ENCODE peak calls at places on chromosomes 4 and X, in five cellular contexts. O is bronchial epithelial cell, X is prostate gland, Y is Peyer's patch, N is epithelial cell of esophagus. U is an unnamed sample.

GRCh38 chrX:313546-313945 is 5.0 kb downstream of the GTPBP6 start:
- DNase-seq in X (no peak), Y (no peak), N (no peak), O (no peak), U (no peak)

GRCh38 chr4:40182041-40182440 is 14.8 kb upstream of the RHOH start:
- DNase-seq in X (no peak), N (no peak), O (no peak), Y (no peak), U (no peak)

GRCh38 chr4:2843909-2844584 is 403 bp downstream of the ADD1 start:
- DNase-seq in N (peak; percentile 22), O (no peak), X (peak; percentile 53), Y (peak; percentile 65), U (peak; percentile 20)

GRCh38 chr4:86130160-86130933 is 229.5 kb downstream of the MAPK10 start:
- DNase-seq in N (no peak), Y (no peak), X (no peak), O (no peak), U (no peak)

GRCh38 chr4:133148690-133149363 is at the start of gene PCDH10:
- DNase-seq in O (peak; percentile 56), X (peak; percentile 86), N (peak; percentile 93), Y (peak; percentile 72), U (peak; percentile 93)

GRCh38 chrX:38095971-38096529 is 89.7 kb downstream of the SYTL5 start:
- DNase-seq in Y (no peak), N (peak; percentile 68), O (peak; percentile 71), X (no peak), U (peak; percentile 22)

GRCh38 chr4:25621027-25621930 is 34.4 kb upstream of the SLC34A2 start:
- DNase-seq in N (no peak), X (no peak), Y (no peak), O (no peak), U (no peak)

GRCh38 chr4:73869130-73870055 is at the start of gene CXCL1:
- DNase-seq in X (peak; percentile 13), O (peak; percentile 20), Y (peak; percentile 73), N (peak; percentile 36), U (peak; percentile 14)

GRCh38 chr4:147034372-147034771 is 88.7 kb upstream of the TTC29 start:
- DNase-seq in N (no peak), O (no peak), X (no peak), Y (no peak), U (no peak)

GRCh38 chr4:22240814-22241213 is 275.1 kb downstream of the ADGRA3 start:
- DNase-seq in O (no peak), N (no peak), Y (no peak), X (no peak), U (no peak)

GRCh38 chr4:87856816-87857215 is 24.0 kb downstream of the MEPE start:
- DNase-seq in X (no peak), Y (no peak), N (no peak), O (peak; percentile 17), U (no peak)

GRCh38 chr4:169383724-169384123 is 113.0 kb upstream of the SH3RF1 start:
- DNase-seq in N (peak; percentile 72), O (peak; percentile 81), Y (no peak), X (no peak), U (peak; percentile 55)

GRCh38 chr4:15106417-15106816 is 104.1 kb downstream of the CPEB2 start:
- DNase-seq in O (no peak), Y (peak; percentile 68), X (no peak), N (no peak), U (no peak)

GRCh38 chr4:87058272-87059073 is 123.7 kb downstream of the AFF1 start:
- DNase-seq in X (no peak), Y (no peak), N (peak; percentile 69), O (peak; percentile 73), U (peak; percentile 28)

GRCh38 chr4:138030375-138030774 is 211.8 kb downstream of the SLC7A11 start:
- DNase-seq in N (no peak), Y (no peak), X (no peak), O (no peak), U (no peak)

GRCh38 chr4:136742330-136742729 is 790.0 kb downstream of the PCDH18 start:
- DNase-seq in N (peak; percentile 4), O (no peak), Y (no peak), X (no peak), U (no peak)

GRCh38 chr4:56055027-56055976 is 106.6 kb downstream of the CEP135 start:
- DNase-seq in N (no peak), O (no peak), Y (no peak), X (no peak), U (no peak)

GRCh38 chr4:173413043-173413442 is 14.1 kb upstream of the SCRG1 start:
- DNase-seq in N (peak; percentile 22), Y (no peak), O (no peak), X (no peak), U (no peak)

GRCh38 chr4:2793578-2793919 is 664 bp downstream of the SH3BP2 start:
- DNase-seq in X (no peak), N (peak; percentile 67), Y (peak; percentile 59), O (peak; percentile 60), U (no peak)

GRCh38 chrX:11437642-11438379 is 144.6 kb downstream of the AMELX start:
- DNase-seq in X (no peak), N (peak; percentile 42), O (peak; percentile 52), Y (no peak), U (no peak)

GRCh38 chrX:134821370-134821769 is 163.1 kb upstream of the PLAC1 start:
- DNase-seq in O (peak; percentile 12), Y (no peak), N (peak; percentile 30), X (no peak), U (peak; percentile 9)

GRCh38 chrX:30965751-30966150 is 76.7 kb upstream of the TAB3 start:
- DNase-seq in X (no peak), N (no peak), O (no peak), Y (no peak), U (no peak)

GRCh38 chrX:133045986-133046385 is 50.9 kb downstream of the USP26 start:
- DNase-seq in X (no peak), Y (no peak), N (peak; percentile 50), O (peak; percentile 32), U (peak; percentile 8)

GRCh38 chr4:147461161-147461560 is 19.7 kb upstream of the EDNRA start:
- DNase-seq in N (peak; percentile 88), X (no peak), O (peak; percentile 97), Y (no peak), U (peak; percentile 53)

GRCh38 chr4:147741190-147741788 is 9.4 kb downstream of the ARHGAP10 start:
- DNase-seq in X (no peak), N (peak; percentile 43), O (no peak), Y (no peak), U (no peak)

GRCh38 chr4:6676722-6677558 is 16.7 kb upstream of the S100P start:
- DNase-seq in Y (no peak), O (no peak), X (no peak), N (no peak), U (no peak)

GRCh38 chr4:6684656-6685055 is 9.0 kb upstream of the S100P start:
- DNase-seq in O (no peak), X (no peak), Y (no peak), N (no peak), U (no peak)

GRCh38 chr4:6682862-6683590 is 10.7 kb upstream of the S100P start:
- DNase-seq in N (no peak), O (no peak), X (no peak), Y (no peak), U (no peak)

GRCh38 chr4:6681191-6681590 is 12.5 kb upstream of the S100P start:
- DNase-seq in X (no peak), O (no peak), N (no peak), Y (no peak), U (no peak)

DNA sequence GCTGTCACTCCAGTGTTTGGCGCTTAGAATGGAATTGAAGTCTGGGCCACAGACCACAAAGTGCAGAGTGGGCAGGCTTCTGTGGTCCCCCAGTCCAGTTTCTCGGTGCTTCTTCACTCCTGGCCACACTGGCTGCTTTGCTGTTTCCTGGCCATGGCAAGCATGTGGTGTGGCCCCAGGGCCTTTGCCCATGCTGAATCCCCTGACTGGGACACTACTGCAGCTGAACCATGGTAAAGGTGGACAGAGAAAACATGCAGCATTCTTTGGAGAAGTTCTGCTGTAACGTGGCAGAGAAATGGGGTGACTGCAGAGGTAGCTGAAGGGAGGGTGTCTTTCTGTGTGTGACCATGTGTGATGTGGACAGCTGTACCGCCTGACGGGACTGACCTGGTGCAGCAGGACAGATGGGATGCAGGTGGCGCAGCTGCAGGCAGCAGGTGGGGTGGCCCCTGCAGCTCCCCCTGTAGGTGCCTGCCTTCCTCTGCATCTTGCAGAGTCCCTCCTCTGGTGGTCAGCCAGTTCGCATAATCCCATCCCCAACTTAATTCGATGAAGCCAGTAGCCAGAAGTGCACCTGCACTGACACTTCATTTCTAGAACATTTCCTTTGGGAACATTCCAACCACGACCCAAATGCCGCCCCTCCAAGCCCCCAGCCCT is 13.2 kb upstream of the S100P start:
- DNase-seq in N (no peak), O (no peak), Y (no peak), X (no peak), U (no peak)
- TF ChIP-seq CTCF in N (no peak), O (peak; percentile 16), Y (no peak), X (no peak), U (no peak)

GRCh38 chrX:13690836-13691235 is 1.9 kb downstream of the RAB9A start:
- DNase-seq in X (no peak), O (no peak), Y (no peak), N (no peak), U (no peak)
- TF ChIP-seq CTCF in X (no peak), O (no peak), Y (no peak), N (no peak), U (no peak)

GRCh38 chrX:109399831-109400230 is 82.1 kb downstream of the GUCY2F start:
- DNase-seq in X (no peak), Y (no peak), N (no peak), O (no peak), U (no peak)

GRCh38 chrX:109392895-109393294 is 89.0 kb downstream of the GUCY2F start:
- DNase-seq in O (no peak), N (no peak), Y (no peak), X (no peak), U (no peak)

GRCh38 chrX:109389917-109390316 is 92.0 kb downstream of the GUCY2F start:
- DNase-seq in X (no peak), O (peak; percentile 81), Y (no peak), N (no peak), U (peak; percentile 0)

GRCh38 chrX:109390556-109390955 is 91.3 kb downstream of the GUCY2F start:
- DNase-seq in N (peak; percentile 76), X (no peak), O (peak; percentile 84), Y (no peak), U (peak; percentile 49)

DNA sequence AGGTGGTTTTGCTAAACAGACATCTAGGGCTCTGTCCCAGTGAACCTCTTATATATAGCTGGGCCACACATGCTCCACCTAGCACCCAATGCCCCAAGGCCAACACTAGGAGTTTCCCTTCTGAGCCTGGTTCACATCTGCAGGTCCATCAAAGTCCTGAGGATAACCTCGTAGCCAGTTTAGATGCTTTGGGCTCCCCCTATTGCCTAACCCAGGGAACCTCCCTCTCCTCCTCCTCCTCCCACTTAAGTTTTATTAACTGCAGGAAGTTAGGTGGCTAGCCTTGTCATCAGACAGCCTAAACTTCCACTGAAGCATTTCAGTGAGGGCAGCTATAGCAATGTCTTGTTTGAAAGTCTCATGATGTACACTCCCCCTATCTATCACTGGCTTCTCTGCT is 88.0 kb downstream of the GUCY2F start:
- DNase-seq in Y (no peak), X (no peak), O (peak; percentile 19), N (peak; percentile 9), U (peak; percentile 6)
- TF ChIP-seq CTCF in Y (no peak), X (no peak), O (no peak), N (no peak), U (no peak)

GRCh38 chr4:1756079-1756478 is 34.8 kb downstream of the TACC3 start:
- DNase-seq in O (no peak), X (no peak), N (no peak), Y (no peak), U (no peak)
- TF ChIP-seq CTCF in O (no peak), X (no peak), N (no peak), Y (no peak), U (no peak)